ENCODE peak calls at places on chromosomes 5 and 9, in five cellular contexts. One of them, this sample, is unnamed. For H3K27me3, the result is how much of the 10 kb centered on the place peaks cover.

GRCh38 chr5:157839157-157839795 is 19.7 kb downstream of the CLINT1 start:
- DNase-seq in HCT116: no peak
- DNase-seq in endothelial cell of umbilical vein: no peak
- DNase-seq in suprapubic skin: no peak
- DNase-seq in GM23338: no peak
- DNase-seq in this sample: no peak

GRCh38 chr5:146645382-146645781 is 129.4 kb upstream of the GPR151 start:
- DNase-seq in HCT116: no peak
- DNase-seq in endothelial cell of umbilical vein: no peak
- DNase-seq in suprapubic skin: no peak
- DNase-seq in GM23338: peak
- DNase-seq in this sample: no peak

GRCh38 chr5:3564827-3565560 is 30.6 kb upstream of the IRX1 start:
- DNase-seq in HCT116: no peak
- DNase-seq in endothelial cell of umbilical vein: no peak
- DNase-seq in suprapubic skin: no peak
- DNase-seq in GM23338: no peak
- DNase-seq in this sample: no peak

GRCh38 chr5:96492654-96493053 is 59.6 kb upstream of the PCSK1 start:
- DNase-seq in HCT116: no peak
- DNase-seq in endothelial cell of umbilical vein: no peak
- DNase-seq in suprapubic skin: no peak
- DNase-seq in GM23338: no peak
- DNase-seq in this sample: no peak

GRCh38 chr9:125176632-125177031 is 13.0 kb downstream of the PPP6C start:
- DNase-seq in HCT116: no peak
- DNase-seq in endothelial cell of umbilical vein: no peak
- DNase-seq in suprapubic skin: no peak
- DNase-seq in GM23338: no peak
- DNase-seq in this sample: no peak

GRCh38 chr9:131656356-131657030 is 83.4 kb downstream of the RAPGEF1 start:
- DNase-seq in HCT116: no peak
- DNase-seq in endothelial cell of umbilical vein: peak
- DNase-seq in suprapubic skin: no peak
- DNase-seq in GM23338: no peak
- DNase-seq in this sample: peak

GRCh38 chr5:128358826-128359225 is 179.2 kb downstream of the FBN2 start:
- DNase-seq in HCT116: no peak
- DNase-seq in endothelial cell of umbilical vein: no peak
- DNase-seq in suprapubic skin: no peak
- DNase-seq in GM23338: no peak
- DNase-seq in this sample: no peak

GRCh38 chr9:99307846-99308245 is 85.8 kb downstream of the SEC61B start:
- DNase-seq in HCT116: no peak
- DNase-seq in endothelial cell of umbilical vein: no peak
- DNase-seq in suprapubic skin: no peak
- DNase-seq in GM23338: no peak
- DNase-seq in this sample: no peak

GRCh38 chr5:128315671-128316070 is 222.4 kb downstream of the FBN2 start:
- DNase-seq in HCT116: no peak
- DNase-seq in endothelial cell of umbilical vein: no peak
- DNase-seq in suprapubic skin: no peak
- DNase-seq in GM23338: no peak
- DNase-seq in this sample: no peak

GRCh38 chr5:140219068-140219971 is 44.3 kb downstream of the CYSTM1 start:
- DNase-seq in HCT116: no peak
- DNase-seq in endothelial cell of umbilical vein: no peak
- DNase-seq in suprapubic skin: no peak
- DNase-seq in GM23338: no peak
- DNase-seq in this sample: no peak

GRCh38 chr5:144203750-144204596 is 33.3 kb downstream of the KCTD16 start:
- DNase-seq in HCT116: peak
- DNase-seq in endothelial cell of umbilical vein: peak
- DNase-seq in suprapubic skin: no peak
- DNase-seq in GM23338: peak
- DNase-seq in this sample: no peak

GRCh38 chr9:112268421-112268820 is 65.0 kb downstream of the PTBP3 start:
- DNase-seq in HCT116: no peak
- DNase-seq in endothelial cell of umbilical vein: no peak
- DNase-seq in suprapubic skin: no peak
- DNase-seq in GM23338: no peak
- DNase-seq in this sample: no peak

GRCh38 chr5:32405502-32405901 is 39.0 kb downstream of the ZFR start:
- DNase-seq in HCT116: no peak
- DNase-seq in endothelial cell of umbilical vein: no peak
- DNase-seq in suprapubic skin: no peak
- DNase-seq in GM23338: no peak
- DNase-seq in this sample: no peak

GRCh38 chr5:171416160-171417049 is 3.0 kb upstream of the FGF18 start:
- DNase-seq in HCT116: no peak
- DNase-seq in endothelial cell of umbilical vein: no peak
- DNase-seq in suprapubic skin: no peak
- DNase-seq in GM23338: no peak
- DNase-seq in this sample: no peak

GRCh38 chr9:9352877-9353481 is 1259.8 kb downstream of the PTPRD start:
- DNase-seq in HCT116: no peak
- DNase-seq in endothelial cell of umbilical vein: peak
- DNase-seq in suprapubic skin: no peak
- DNase-seq in GM23338: peak
- DNase-seq in this sample: no peak

GRCh38 chr5:140966293-140967225 is at the start of gene PCDHAC2:
- DNase-seq in HCT116: peak
- DNase-seq in endothelial cell of umbilical vein: peak
- DNase-seq in suprapubic skin: no peak
- DNase-seq in GM23338: peak
- DNase-seq in this sample: peak

GRCh38 chr9:125506045-125506444 is 201.0 kb downstream of the MAPKAP1 start:
- DNase-seq in HCT116: no peak
- DNase-seq in endothelial cell of umbilical vein: no peak
- DNase-seq in suprapubic skin: no peak
- DNase-seq in GM23338: peak
- DNase-seq in this sample: peak

GRCh38 chr5:90406466-90406865 is 3.1 kb downstream of the CETN3 start:
- DNase-seq in HCT116: no peak
- DNase-seq in endothelial cell of umbilical vein: no peak
- DNase-seq in suprapubic skin: no peak
- DNase-seq in GM23338: no peak
- DNase-seq in this sample: no peak

GRCh38 chr5:139064613-139065012 is 133.6 kb downstream of the SIL1 start:
- DNase-seq in HCT116: no peak
- DNase-seq in endothelial cell of umbilical vein: no peak
- DNase-seq in suprapubic skin: no peak
- DNase-seq in GM23338: no peak
- DNase-seq in this sample: no peak

GRCh38 chr9:126696091-126696763 is 82.5 kb downstream of the LMX1B start:
- DNase-seq in HCT116: no peak
- DNase-seq in endothelial cell of umbilical vein: no peak
- DNase-seq in suprapubic skin: no peak
- DNase-seq in GM23338: no peak
- DNase-seq in this sample: peak

GRCh38 chr5:173884402-173885053 is 3.6 kb upstream of the CPEB4 start:
- DNase-seq in HCT116: no peak
- DNase-seq in endothelial cell of umbilical vein: no peak
- DNase-seq in suprapubic skin: no peak
- DNase-seq in GM23338: no peak
- DNase-seq in this sample: no peak

GRCh38 chr5:132259061-132259851 is 1.8 kb downstream of the PDLIM4 start:
- DNase-seq in HCT116: no peak
- DNase-seq in endothelial cell of umbilical vein: peak
- DNase-seq in suprapubic skin: peak
- DNase-seq in GM23338: no peak
- DNase-seq in this sample: peak
- TF ChIP-seq POLR2AphosphoS5 in HCT116: no peak
- TF ChIP-seq POLR2AphosphoS5 in endothelial cell of umbilical vein: no peak
- TF ChIP-seq POLR2AphosphoS5 in suprapubic skin: no peak
- TF ChIP-seq POLR2AphosphoS5 in GM23338: no peak
- TF ChIP-seq POLR2AphosphoS5 in this sample: peak

GRCh38 chr9:95666096-95666784 is 149.5 kb upstream of the PTCH1 start:
- DNase-seq in HCT116: no peak
- DNase-seq in endothelial cell of umbilical vein: no peak
- DNase-seq in suprapubic skin: no peak
- DNase-seq in GM23338: peak
- DNase-seq in this sample: no peak
- TF ChIP-seq CTCF in HCT116: no peak
- TF ChIP-seq CTCF in endothelial cell of umbilical vein: no peak
- TF ChIP-seq CTCF in suprapubic skin: no peak
- TF ChIP-seq CTCF in GM23338: no peak
- TF ChIP-seq CTCF in this sample: no peak

GRCh38 chr5:939368-939767 is 46.7 kb downstream of the TRIP13 start:
- DNase-seq in HCT116: no peak
- DNase-seq in endothelial cell of umbilical vein: no peak
- DNase-seq in suprapubic skin: peak
- DNase-seq in GM23338: no peak
- DNase-seq in this sample: peak

GRCh38 chr5:935510-936084 is 42.9 kb downstream of the TRIP13 start:
- DNase-seq in HCT116: no peak
- DNase-seq in endothelial cell of umbilical vein: no peak
- DNase-seq in suprapubic skin: no peak
- DNase-seq in GM23338: no peak
- DNase-seq in this sample: peak

GRCh38 chr5:933251-933861 is 40.7 kb downstream of the TRIP13 start:
- DNase-seq in HCT116: no peak
- DNase-seq in endothelial cell of umbilical vein: no peak
- DNase-seq in suprapubic skin: no peak
- DNase-seq in GM23338: no peak
- DNase-seq in this sample: no peak

GRCh38 chr5:937151-937924 is 44.7 kb downstream of the TRIP13 start:
- DNase-seq in HCT116: no peak
- DNase-seq in endothelial cell of umbilical vein: no peak
- DNase-seq in suprapubic skin: peak
- DNase-seq in GM23338: no peak
- DNase-seq in this sample: peak

DNA sequence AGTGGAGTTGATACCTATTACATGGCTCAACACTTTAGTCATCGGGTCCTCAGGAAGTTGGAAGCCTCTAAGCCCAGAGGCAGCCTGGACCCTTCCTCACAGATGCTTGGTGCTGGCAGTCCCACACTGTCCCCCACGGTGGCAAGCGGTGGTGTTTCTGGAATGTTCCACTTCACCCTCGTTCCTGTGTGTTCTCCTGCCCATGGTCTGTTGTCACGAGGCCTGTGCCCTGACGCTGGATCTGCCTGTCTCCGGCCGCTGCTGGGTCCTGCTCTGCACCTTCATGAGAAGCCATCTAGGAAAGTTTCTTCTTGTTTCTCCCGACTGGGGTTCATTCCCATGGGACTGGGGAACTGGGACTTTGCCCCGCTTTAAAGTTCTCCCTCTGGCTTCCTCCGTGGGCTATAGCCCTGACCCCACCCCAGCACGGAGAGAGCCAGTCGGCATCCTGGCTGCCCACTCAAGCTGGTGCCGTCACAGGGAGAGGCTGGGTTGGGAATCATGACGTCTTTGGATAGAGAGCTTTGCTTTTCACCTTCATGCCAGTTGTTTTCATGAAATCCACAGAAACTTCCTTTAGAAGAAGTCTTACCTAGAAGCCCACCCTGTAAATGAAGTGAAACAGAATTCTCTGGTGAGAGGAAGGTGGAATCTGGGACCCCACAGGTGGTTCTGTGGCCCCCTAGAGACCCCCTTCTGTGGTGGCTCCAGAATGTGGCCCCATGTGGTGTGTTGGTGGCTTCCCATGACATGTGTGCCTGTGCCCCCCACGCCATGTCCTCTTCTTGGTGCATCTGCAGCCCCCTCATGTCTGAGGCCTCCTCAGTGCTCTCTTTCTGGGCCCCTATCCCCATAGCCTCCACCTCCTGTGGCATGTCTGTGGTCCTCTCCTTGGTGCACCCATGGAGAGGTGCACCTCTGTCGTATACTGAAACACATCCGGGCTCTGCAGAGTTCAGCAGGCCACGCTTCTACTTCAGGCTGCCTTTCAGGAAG is 43.8 kb downstream of the TRIP13 start:
- DNase-seq in HCT116: no peak
- DNase-seq in endothelial cell of umbilical vein: no peak
- DNase-seq in suprapubic skin: peak
- DNase-seq in GM23338: no peak
- DNase-seq in this sample: peak
- H3K27me3 ChIP-seq in HCT116: under half
- H3K27me3 ChIP-seq in endothelial cell of umbilical vein: under half
- H3K27me3 ChIP-seq in suprapubic skin: under half
- H3K27me3 ChIP-seq in GM23338: under half
- H3K27me3 ChIP-seq in this sample: under half

DNA sequence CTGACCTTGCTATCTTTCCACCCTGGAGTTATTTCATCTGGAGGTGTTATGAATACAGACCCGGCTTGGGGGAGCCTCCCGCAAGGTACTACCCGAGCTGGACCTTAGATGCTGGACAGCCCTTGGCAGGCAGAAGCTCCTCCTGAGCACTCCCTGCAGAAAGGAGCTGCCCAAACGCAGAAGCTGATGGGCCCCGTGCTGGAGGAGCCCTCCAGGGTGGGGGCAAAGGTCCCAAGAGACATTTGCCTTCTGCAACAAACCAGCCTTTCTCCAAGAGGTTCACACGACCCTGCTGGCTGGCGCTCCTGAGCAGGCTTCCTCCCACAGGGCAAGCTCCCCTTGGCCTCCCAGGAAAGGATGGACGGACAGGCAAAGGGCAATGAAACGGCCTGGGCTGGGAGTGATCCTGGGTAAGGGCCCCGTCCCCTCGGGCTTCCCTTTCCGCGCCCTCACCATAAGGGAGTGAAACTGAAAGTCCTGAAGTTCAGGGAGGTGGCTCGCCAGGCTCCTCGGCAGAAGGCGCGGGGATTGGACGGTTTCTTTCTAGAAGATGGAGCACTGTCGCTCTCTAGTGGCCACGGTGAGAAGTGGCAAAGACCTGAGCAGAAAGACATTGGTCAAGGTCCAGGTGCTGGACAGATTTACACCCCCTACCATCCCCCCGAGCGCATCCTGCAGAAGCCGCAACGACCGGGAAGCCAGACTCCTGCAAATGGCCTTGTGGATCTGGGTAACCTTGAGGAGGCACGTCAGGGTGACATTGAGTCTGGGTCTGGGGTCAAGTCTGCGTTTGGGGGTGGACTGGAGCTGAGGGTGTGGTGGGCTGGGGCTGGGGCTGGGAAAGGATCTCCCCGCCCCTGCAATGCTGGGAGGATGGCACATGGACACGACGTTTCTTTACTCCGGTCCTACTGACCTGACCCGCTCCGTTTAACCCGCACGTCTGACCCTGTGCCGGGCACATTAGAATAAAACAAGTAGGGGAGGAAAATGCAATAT is 56.4 kb downstream of the NEURL1B start:
- DNase-seq in HCT116: peak
- DNase-seq in endothelial cell of umbilical vein: peak
- DNase-seq in suprapubic skin: peak
- DNase-seq in GM23338: peak
- DNase-seq in this sample: peak
- TF ChIP-seq POLR2AphosphoS5 in HCT116: peak
- TF ChIP-seq POLR2AphosphoS5 in endothelial cell of umbilical vein: no peak
- TF ChIP-seq POLR2AphosphoS5 in suprapubic skin: no peak
- TF ChIP-seq POLR2AphosphoS5 in GM23338: no peak
- TF ChIP-seq POLR2AphosphoS5 in this sample: peak

This sample was measured in sigmoid colon.